ENCODE peak calls at places on chromosome 11, in six cellular contexts. G is transverse colon; T is mesenchymal stem cell; J is KG1; M is activated naive CD8-positive, alpha-beta T cell treated with anti-CD3 and anti-CD28 coated beads, Interleukin-2, amount 50 U/mL, for 24 hours; H is effector CD4-positive, alpha-beta T cell. P is an unnamed sample.

GRCh38 chr11:124799384-124800225 is 601 bp downstream of the MSANTD2 start:
- DNase-seq in G (peak; percentile 41), T (peak; percentile 56), J (no peak), M (peak; percentile 51), H (peak; percentile 17), P (peak; percentile 36)

GRCh38 chr11:1084561-1085439 is 10.1 kb downstream of the MUC2 start:
- DNase-seq in G (no peak), T (no peak), J (no peak), M (no peak), H (no peak), P (no peak)

GRCh38 chr11:70733327-70734325 is 335.3 kb downstream of the CTTN start:
- DNase-seq in G (no peak), T (no peak), J (no peak), M (no peak), H (no peak), P (no peak)

GRCh38 chr11:1087279-1087960 is 12.7 kb downstream of the MUC2 start:
- DNase-seq in G (no peak), T (no peak), J (no peak), M (no peak), H (no peak), P (no peak)

GRCh38 chr11:120203626-120204025 is 7.2 kb upstream of the OAF start:
- DNase-seq in G (no peak), T (no peak), J (no peak), M (no peak), H (no peak), P (no peak)

GRCh38 chr11:32430586-32431357 is 4.6 kb downstream of the WT1 start:
- DNase-seq in G (no peak), T (no peak), J (no peak), M (no peak), H (no peak), P (no peak)

GRCh38 chr11:68390315-68390714 is 70.2 kb upstream of the PPP6R3 start:
- DNase-seq in G (no peak), T (no peak), J (no peak), M (no peak), H (no peak), P (no peak)

GRCh38 chr11:73538381-73538872 is 59.5 kb downstream of the FAM168A start:
- DNase-seq in G (no peak), T (no peak), J (peak; percentile 76), M (no peak), H (no peak), P (no peak)

GRCh38 chr11:59145534-59145933 is 2.9 kb downstream of the FAM111A start:
- DNase-seq in G (no peak), T (peak; percentile 57), J (peak; percentile 29), M (no peak), H (no peak), P (no peak)

GRCh38 chr11:269146-269890 is 8.9 kb upstream of the NLRP6 start:
- DNase-seq in G (no peak), T (no peak), J (peak; percentile 78), M (no peak), H (peak; percentile 35), P (peak; percentile 38)

GRCh38 chr11:13038366-13038765 is 29.2 kb downstream of the RASSF10 start:
- DNase-seq in G (no peak), T (no peak), J (no peak), M (no peak), H (no peak), P (no peak)

GRCh38 chr11:326842-327580 is 6.4 kb upstream of the IFITM3 start:
- DNase-seq in G (peak; percentile 87), T (peak; percentile 51), J (no peak), M (peak; percentile 81), H (peak; percentile 42), P (peak; percentile 72)

GRCh38 chr11:8333431-8334401 is 70.0 kb upstream of the LMO1 start:
- DNase-seq in G (no peak), T (peak; percentile 34), J (no peak), M (no peak), H (no peak), P (no peak)

GRCh38 chr11:118572075-118572913 is at the start of gene ARCN1:
- DNase-seq in G (peak; percentile 82), T (peak; percentile 83), J (peak; percentile 79), M (peak; percentile 80), H (peak; percentile 74), P (peak; percentile 77)

GRCh38 chr11:61102667-61103491 is 590 bp downstream of the CD5 start:
- DNase-seq in G (no peak), T (no peak), J (no peak), M (peak; percentile 35), H (no peak), P (no peak)

GRCh38 chr11:70074701-70075100 is 3.4 kb upstream of the ANO1 start:
- DNase-seq in G (no peak), T (no peak), J (no peak), M (no peak), H (no peak), P (no peak)

GRCh38 chr11:18727499-18728236 is 1.7 kb upstream of the IGSF22 start:
- DNase-seq in G (peak; percentile 39), T (peak; percentile 48), J (no peak), M (peak; percentile 61), H (peak; percentile 38), P (peak; percentile 40)

GRCh38 chr11:14973621-14974020 is 1.5 kb upstream of the CALCA start:
- DNase-seq in G (no peak), T (peak; percentile 12), J (no peak), M (peak; percentile 37), H (no peak), P (peak; percentile 18)